ENCODE peak calls at places on chromosomes 12 and 14, in seven cellular contexts. One of them, this sample, is unnamed.

GRCh38 chr12:97960225-97960624 is 497.6 kb downstream of the RMST start:
- DNase-seq in SW480: no peak
- DNase-seq in GM13976: no peak
- DNase-seq in stimulated activated CD4-positive, alpha-beta T cell treated with anti-CD3 and anti-CD28 coated beads, Interleukin-4, amount 100 ng/mL, for 1 hour: no peak
- DNase-seq in activated naive CD4-positive, alpha-beta T cell treated with Interleukin-2 at 50 U/mL for 16 hours: no peak
- DNase-seq in G401: no peak
- DNase-seq in AG08395: no peak
- DNase-seq in this sample: no peak

GRCh38 chr14:45810152-45810872 is 557.3 kb upstream of the MIS18BP1 start:
- DNase-seq in G401: no peak
- DNase-seq in SW480: peak
- DNase-seq in stimulated activated CD4-positive, alpha-beta T cell treated with anti-CD3 and anti-CD28 coated beads, Interleukin-4, amount 100 ng/mL, for 1 hour: no peak
- DNase-seq in activated naive CD4-positive, alpha-beta T cell treated with Interleukin-2 at 50 U/mL for 16 hours: no peak
- DNase-seq in AG08395: no peak
- DNase-seq in GM13976: peak
- DNase-seq in this sample: no peak

GRCh38 chr14:78612666-78613065 is 442.5 kb downstream of the NRXN3 start:
- DNase-seq in SW480: no peak
- DNase-seq in G401: no peak
- DNase-seq in activated naive CD4-positive, alpha-beta T cell treated with Interleukin-2 at 50 U/mL for 16 hours: no peak
- DNase-seq in AG08395: no peak
- DNase-seq in GM13976: no peak
- DNase-seq in stimulated activated CD4-positive, alpha-beta T cell treated with anti-CD3 and anti-CD28 coated beads, Interleukin-4, amount 100 ng/mL, for 1 hour: no peak
- DNase-seq in this sample: no peak

GRCh38 chr14:36845346-36846042 is 183.8 kb downstream of the PAX9 start:
- DNase-seq in SW480: no peak
- DNase-seq in AG08395: no peak
- DNase-seq in stimulated activated CD4-positive, alpha-beta T cell treated with anti-CD3 and anti-CD28 coated beads, Interleukin-4, amount 100 ng/mL, for 1 hour: no peak
- DNase-seq in activated naive CD4-positive, alpha-beta T cell treated with Interleukin-2 at 50 U/mL for 16 hours: no peak
- DNase-seq in GM13976: no peak
- DNase-seq in G401: no peak
- DNase-seq in this sample: no peak

GRCh38 chr12:77645966-77646598 is 184.6 kb upstream of the NAV3 start:
- DNase-seq in AG08395: no peak
- DNase-seq in activated naive CD4-positive, alpha-beta T cell treated with Interleukin-2 at 50 U/mL for 16 hours: no peak
- DNase-seq in SW480: no peak
- DNase-seq in stimulated activated CD4-positive, alpha-beta T cell treated with anti-CD3 and anti-CD28 coated beads, Interleukin-4, amount 100 ng/mL, for 1 hour: no peak
- DNase-seq in GM13976: no peak
- DNase-seq in G401: no peak
- DNase-seq in this sample: no peak

GRCh38 chr14:99745307-99745951 is 47.8 kb upstream of the EML1 start:
- DNase-seq in activated naive CD4-positive, alpha-beta T cell treated with Interleukin-2 at 50 U/mL for 16 hours: no peak
- DNase-seq in SW480: no peak
- DNase-seq in GM13976: no peak
- DNase-seq in stimulated activated CD4-positive, alpha-beta T cell treated with anti-CD3 and anti-CD28 coated beads, Interleukin-4, amount 100 ng/mL, for 1 hour: no peak
- DNase-seq in AG08395: no peak
- DNase-seq in G401: no peak
- DNase-seq in this sample: no peak

GRCh38 chr12:27696293-27696652 is at the start of gene REP15:
- DNase-seq in SW480: no peak
- DNase-seq in stimulated activated CD4-positive, alpha-beta T cell treated with anti-CD3 and anti-CD28 coated beads, Interleukin-4, amount 100 ng/mL, for 1 hour: no peak
- DNase-seq in G401: no peak
- DNase-seq in AG08395: no peak
- DNase-seq in GM13976: no peak
- DNase-seq in activated naive CD4-positive, alpha-beta T cell treated with Interleukin-2 at 50 U/mL for 16 hours: no peak
- DNase-seq in this sample: no peak

GRCh38 chr12:119669744-119670472 is 2.0 kb downstream of the PRKAB1 start:
- DNase-seq in activated naive CD4-positive, alpha-beta T cell treated with Interleukin-2 at 50 U/mL for 16 hours: no peak
- DNase-seq in G401: no peak
- DNase-seq in SW480: peak
- DNase-seq in AG08395: no peak
- DNase-seq in GM13976: no peak
- DNase-seq in stimulated activated CD4-positive, alpha-beta T cell treated with anti-CD3 and anti-CD28 coated beads, Interleukin-4, amount 100 ng/mL, for 1 hour: no peak
- DNase-seq in this sample: peak

GRCh38 chr12:87953257-87953860 is 75.8 kb downstream of the C12orf50 start:
- DNase-seq in AG08395: peak
- DNase-seq in stimulated activated CD4-positive, alpha-beta T cell treated with anti-CD3 and anti-CD28 coated beads, Interleukin-4, amount 100 ng/mL, for 1 hour: no peak
- DNase-seq in G401: peak
- DNase-seq in GM13976: peak
- DNase-seq in SW480: peak
- DNase-seq in activated naive CD4-positive, alpha-beta T cell treated with Interleukin-2 at 50 U/mL for 16 hours: no peak
- DNase-seq in this sample: no peak

GRCh38 chr12:95763809-95764253 is 26.7 kb downstream of the NTN4 start:
- DNase-seq in G401: no peak
- DNase-seq in stimulated activated CD4-positive, alpha-beta T cell treated with anti-CD3 and anti-CD28 coated beads, Interleukin-4, amount 100 ng/mL, for 1 hour: no peak
- DNase-seq in SW480: peak
- DNase-seq in AG08395: peak
- DNase-seq in activated naive CD4-positive, alpha-beta T cell treated with Interleukin-2 at 50 U/mL for 16 hours: no peak
- DNase-seq in GM13976: no peak
- DNase-seq in this sample: no peak

GRCh38 chr14:61653507-61653906 is 41.8 kb upstream of the HIF1A start:
- DNase-seq in G401: peak
- DNase-seq in GM13976: no peak
- DNase-seq in SW480: no peak
- DNase-seq in activated naive CD4-positive, alpha-beta T cell treated with Interleukin-2 at 50 U/mL for 16 hours: no peak
- DNase-seq in stimulated activated CD4-positive, alpha-beta T cell treated with anti-CD3 and anti-CD28 coated beads, Interleukin-4, amount 100 ng/mL, for 1 hour: no peak
- DNase-seq in AG08395: peak
- DNase-seq in this sample: no peak

GRCh38 chr12:14903386-14904098 is 17.9 kb upstream of the MGP start:
- DNase-seq in AG08395: no peak
- DNase-seq in stimulated activated CD4-positive, alpha-beta T cell treated with anti-CD3 and anti-CD28 coated beads, Interleukin-4, amount 100 ng/mL, for 1 hour: no peak
- DNase-seq in activated naive CD4-positive, alpha-beta T cell treated with Interleukin-2 at 50 U/mL for 16 hours: no peak
- DNase-seq in GM13976: no peak
- DNase-seq in G401: no peak
- DNase-seq in SW480: no peak
- DNase-seq in this sample: no peak

GRCh38 chr12:120358412-120359158 is 10.4 kb downstream of the MSI1 start:
- DNase-seq in SW480: no peak
- DNase-seq in stimulated activated CD4-positive, alpha-beta T cell treated with anti-CD3 and anti-CD28 coated beads, Interleukin-4, amount 100 ng/mL, for 1 hour: no peak
- DNase-seq in GM13976: no peak
- DNase-seq in G401: no peak
- DNase-seq in activated naive CD4-positive, alpha-beta T cell treated with Interleukin-2 at 50 U/mL for 16 hours: no peak
- DNase-seq in AG08395: no peak
- DNase-seq in this sample: no peak

GRCh38 chr14:73242274-73242960 is 5.1 kb downstream of the PAPLN start:
- DNase-seq in GM13976: no peak
- DNase-seq in stimulated activated CD4-positive, alpha-beta T cell treated with anti-CD3 and anti-CD28 coated beads, Interleukin-4, amount 100 ng/mL, for 1 hour: no peak
- DNase-seq in SW480: no peak
- DNase-seq in activated naive CD4-positive, alpha-beta T cell treated with Interleukin-2 at 50 U/mL for 16 hours: no peak
- DNase-seq in G401: peak
- DNase-seq in AG08395: no peak
- DNase-seq in this sample: peak

GRCh38 chr12:12608557-12608957 is 3.1 kb upstream of the CREBL2 start:
- DNase-seq in SW480: peak
- DNase-seq in AG08395: no peak
- DNase-seq in activated naive CD4-positive, alpha-beta T cell treated with Interleukin-2 at 50 U/mL for 16 hours: no peak
- DNase-seq in G401: no peak
- DNase-seq in GM13976: peak
- DNase-seq in stimulated activated CD4-positive, alpha-beta T cell treated with anti-CD3 and anti-CD28 coated beads, Interleukin-4, amount 100 ng/mL, for 1 hour: no peak
- DNase-seq in this sample: peak

GRCh38 chr12:19288603-19289244 is 150.6 kb upstream of the AEBP2 start:
- DNase-seq in SW480: peak
- DNase-seq in activated naive CD4-positive, alpha-beta T cell treated with Interleukin-2 at 50 U/mL for 16 hours: no peak
- DNase-seq in stimulated activated CD4-positive, alpha-beta T cell treated with anti-CD3 and anti-CD28 coated beads, Interleukin-4, amount 100 ng/mL, for 1 hour: no peak
- DNase-seq in G401: peak
- DNase-seq in GM13976: peak
- DNase-seq in AG08395: peak
- DNase-seq in this sample: no peak

GRCh38 chr12:112188130-112188830 is 62.9 kb downstream of the TRAFD1 start:
- DNase-seq in G401: no peak
- DNase-seq in stimulated activated CD4-positive, alpha-beta T cell treated with anti-CD3 and anti-CD28 coated beads, Interleukin-4, amount 100 ng/mL, for 1 hour: no peak
- DNase-seq in AG08395: no peak
- DNase-seq in SW480: no peak
- DNase-seq in GM13976: no peak
- DNase-seq in activated naive CD4-positive, alpha-beta T cell treated with Interleukin-2 at 50 U/mL for 16 hours: no peak
- DNase-seq in this sample: no peak

GRCh38 chr14:85188836-85189235 is 341.1 kb upstream of the FLRT2 start:
- DNase-seq in activated naive CD4-positive, alpha-beta T cell treated with Interleukin-2 at 50 U/mL for 16 hours: no peak
- DNase-seq in G401: no peak
- DNase-seq in SW480: no peak
- DNase-seq in AG08395: no peak
- DNase-seq in stimulated activated CD4-positive, alpha-beta T cell treated with anti-CD3 and anti-CD28 coated beads, Interleukin-4, amount 100 ng/mL, for 1 hour: no peak
- DNase-seq in GM13976: no peak
- DNase-seq in this sample: no peak

GRCh38 chr12:106138646-106139421 is at the start of gene NUAK1:
- DNase-seq in AG08395: peak
- DNase-seq in stimulated activated CD4-positive, alpha-beta T cell treated with anti-CD3 and anti-CD28 coated beads, Interleukin-4, amount 100 ng/mL, for 1 hour: peak
- DNase-seq in activated naive CD4-positive, alpha-beta T cell treated with Interleukin-2 at 50 U/mL for 16 hours: no peak
- DNase-seq in G401: peak
- DNase-seq in SW480: peak
- DNase-seq in GM13976: peak
- DNase-seq in this sample: peak

GRCh38 chr14:90388982-90389381 is 7.8 kb upstream of the CALM1 start:
- DNase-seq in SW480: no peak
- DNase-seq in GM13976: no peak
- DNase-seq in G401: no peak
- DNase-seq in activated naive CD4-positive, alpha-beta T cell treated with Interleukin-2 at 50 U/mL for 16 hours: no peak
- DNase-seq in stimulated activated CD4-positive, alpha-beta T cell treated with anti-CD3 and anti-CD28 coated beads, Interleukin-4, amount 100 ng/mL, for 1 hour: no peak
- DNase-seq in AG08395: no peak
- DNase-seq in this sample: no peak

GRCh38 chr14:23085458-23085857 is 9.5 kb downstream of the ACIN1 start:
- DNase-seq in G401: no peak
- DNase-seq in activated naive CD4-positive, alpha-beta T cell treated with Interleukin-2 at 50 U/mL for 16 hours: no peak
- DNase-seq in SW480: no peak
- DNase-seq in GM13976: no peak
- DNase-seq in stimulated activated CD4-positive, alpha-beta T cell treated with anti-CD3 and anti-CD28 coated beads, Interleukin-4, amount 100 ng/mL, for 1 hour: no peak
- DNase-seq in AG08395: no peak
- DNase-seq in this sample: no peak

GRCh38 chr12:24864796-24865125 is 84.1 kb downstream of the BCAT1 start:
- DNase-seq in AG08395: peak
- DNase-seq in stimulated activated CD4-positive, alpha-beta T cell treated with anti-CD3 and anti-CD28 coated beads, Interleukin-4, amount 100 ng/mL, for 1 hour: no peak
- DNase-seq in activated naive CD4-positive, alpha-beta T cell treated with Interleukin-2 at 50 U/mL for 16 hours: no peak
- DNase-seq in G401: no peak
- DNase-seq in GM13976: peak
- DNase-seq in SW480: peak
- DNase-seq in this sample: no peak

GRCh38 chr14:99579903-99580570 is 24.0 kb downstream of the CCDC85C start:
- DNase-seq in GM13976: no peak
- DNase-seq in G401: no peak
- DNase-seq in stimulated activated CD4-positive, alpha-beta T cell treated with anti-CD3 and anti-CD28 coated beads, Interleukin-4, amount 100 ng/mL, for 1 hour: no peak
- DNase-seq in AG08395: peak
- DNase-seq in activated naive CD4-positive, alpha-beta T cell treated with Interleukin-2 at 50 U/mL for 16 hours: no peak
- DNase-seq in SW480: peak
- DNase-seq in this sample: no peak

GRCh38 chr14:24630087-24630871 is 3.7 kb downstream of the GZMB start:
- DNase-seq in AG08395: no peak
- DNase-seq in activated naive CD4-positive, alpha-beta T cell treated with Interleukin-2 at 50 U/mL for 16 hours: no peak
- DNase-seq in GM13976: no peak
- DNase-seq in G401: no peak
- DNase-seq in stimulated activated CD4-positive, alpha-beta T cell treated with anti-CD3 and anti-CD28 coated beads, Interleukin-4, amount 100 ng/mL, for 1 hour: no peak
- DNase-seq in SW480: no peak
- DNase-seq in this sample: no peak

GRCh38 chr12:31765931-31766330 is 37.1 kb upstream of the AMN1 start:
- DNase-seq in G401: no peak
- DNase-seq in GM13976: no peak
- DNase-seq in SW480: no peak
- DNase-seq in stimulated activated CD4-positive, alpha-beta T cell treated with anti-CD3 and anti-CD28 coated beads, Interleukin-4, amount 100 ng/mL, for 1 hour: no peak
- DNase-seq in activated naive CD4-positive, alpha-beta T cell treated with Interleukin-2 at 50 U/mL for 16 hours: no peak
- DNase-seq in AG08395: no peak
- DNase-seq in this sample: no peak

GRCh38 chr12:47735649-47736048 is 10.4 kb upstream of the ENDOU start:
- DNase-seq in AG08395: no peak
- DNase-seq in SW480: no peak
- DNase-seq in activated naive CD4-positive, alpha-beta T cell treated with Interleukin-2 at 50 U/mL for 16 hours: no peak
- DNase-seq in G401: no peak
- DNase-seq in stimulated activated CD4-positive, alpha-beta T cell treated with anti-CD3 and anti-CD28 coated beads, Interleukin-4, amount 100 ng/mL, for 1 hour: no peak
- DNase-seq in GM13976: no peak
- DNase-seq in this sample: no peak

GRCh38 chr14:87049886-87050820 is 942.8 kb downstream of the GALC start:
- DNase-seq in stimulated activated CD4-positive, alpha-beta T cell treated with anti-CD3 and anti-CD28 coated beads, Interleukin-4, amount 100 ng/mL, for 1 hour: no peak
- DNase-seq in GM13976: no peak
- DNase-seq in AG08395: peak
- DNase-seq in SW480: peak
- DNase-seq in activated naive CD4-positive, alpha-beta T cell treated with Interleukin-2 at 50 U/mL for 16 hours: no peak
- DNase-seq in G401: no peak
- DNase-seq in this sample: no peak

GRCh38 chr12:75196865-75197264 is 12.8 kb downstream of the KCNC2 start:
- DNase-seq in activated naive CD4-positive, alpha-beta T cell treated with Interleukin-2 at 50 U/mL for 16 hours: no peak
- DNase-seq in stimulated activated CD4-positive, alpha-beta T cell treated with anti-CD3 and anti-CD28 coated beads, Interleukin-4, amount 100 ng/mL, for 1 hour: no peak
- DNase-seq in G401: no peak
- DNase-seq in SW480: no peak
- DNase-seq in AG08395: no peak
- DNase-seq in GM13976: no peak
- DNase-seq in this sample: no peak

GRCh38 chr12:42039146-42039545 is 105.5 kb downstream of the GXYLT1 start:
- DNase-seq in G401: no peak
- DNase-seq in GM13976: no peak
- DNase-seq in AG08395: peak
- DNase-seq in stimulated activated CD4-positive, alpha-beta T cell treated with anti-CD3 and anti-CD28 coated beads, Interleukin-4, amount 100 ng/mL, for 1 hour: no peak
- DNase-seq in SW480: no peak
- DNase-seq in activated naive CD4-positive, alpha-beta T cell treated with Interleukin-2 at 50 U/mL for 16 hours: no peak
- DNase-seq in this sample: no peak

GRCh38 chr14:105485720-105486332 is 860 bp upstream of the CRIP1 start:
- DNase-seq in activated naive CD4-positive, alpha-beta T cell treated with Interleukin-2 at 50 U/mL for 16 hours: peak
- DNase-seq in stimulated activated CD4-positive, alpha-beta T cell treated with anti-CD3 and anti-CD28 coated beads, Interleukin-4, amount 100 ng/mL, for 1 hour: peak
- DNase-seq in GM13976: peak
- DNase-seq in SW480: peak
- DNase-seq in AG08395: no peak
- DNase-seq in G401: no peak
- DNase-seq in this sample: peak

GRCh38 chr12:59500335-59500734 is 95.5 kb upstream of the SLC16A7 start:
- DNase-seq in stimulated activated CD4-positive, alpha-beta T cell treated with anti-CD3 and anti-CD28 coated beads, Interleukin-4, amount 100 ng/mL, for 1 hour: no peak
- DNase-seq in SW480: peak
- DNase-seq in G401: no peak
- DNase-seq in activated naive CD4-positive, alpha-beta T cell treated with Interleukin-2 at 50 U/mL for 16 hours: no peak
- DNase-seq in AG08395: no peak
- DNase-seq in GM13976: no peak
- DNase-seq in this sample: no peak